ENCODE peak calls at places on chromosomes 1 and 21, in nine cellular contexts. One of them, this sample, is unnamed.
A peak's percentile ranks its signal among the peaks of the same experiment; 100 is the strongest.

GRCh38 chr21:26449161-26449560 is 123.9 kb downstream of the CYYR1 start:
- DNase-seq in fibroblast of the conjunctiva: no peak
- DNase-seq in AG04449: peak; percentile 42
- DNase-seq in GM12865: no peak
- DNase-seq in amniotic epithelial cell: peak; percentile 77
- DNase-seq in T-helper 17 cell: no peak
- DNase-seq in left lobe of liver: no peak
- DNase-seq in fibroblast of lung: peak; percentile 80
- DNase-seq in progenitor cell of endocrine pancreas: no peak
- DNase-seq in this sample: no peak

GRCh38 chr1:180168786-180169640 is 14.3 kb downstream of the QSOX1 start:
- DNase-seq in fibroblast of the conjunctiva: no peak
- DNase-seq in AG04449: no peak
- DNase-seq in GM12865: peak; percentile 59
- DNase-seq in amniotic epithelial cell: no peak
- DNase-seq in T-helper 17 cell: no peak
- DNase-seq in left lobe of liver: no peak
- DNase-seq in fibroblast of lung: peak; percentile 48
- DNase-seq in progenitor cell of endocrine pancreas: no peak
- DNase-seq in this sample: no peak

GRCh38 chr1:44076093-44076492 is 42.5 kb upstream of the KLF17 start:
- DNase-seq in fibroblast of the conjunctiva: no peak
- DNase-seq in AG04449: no peak
- DNase-seq in GM12865: no peak
- DNase-seq in amniotic epithelial cell: peak; percentile 95
- DNase-seq in T-helper 17 cell: no peak
- DNase-seq in left lobe of liver: no peak
- DNase-seq in fibroblast of lung: no peak
- DNase-seq in progenitor cell of endocrine pancreas: no peak
- DNase-seq in this sample: peak; percentile 60

GRCh38 chr1:21655748-21656147 is 13.4 kb downstream of the RAP1GAP start:
- DNase-seq in fibroblast of the conjunctiva: no peak
- DNase-seq in AG04449: no peak
- DNase-seq in GM12865: no peak
- DNase-seq in amniotic epithelial cell: no peak
- DNase-seq in T-helper 17 cell: no peak
- DNase-seq in left lobe of liver: no peak
- DNase-seq in fibroblast of lung: no peak
- DNase-seq in progenitor cell of endocrine pancreas: no peak
- DNase-seq in this sample: no peak

GRCh38 chr1:29953938-29954337 is 717.6 kb downstream of the PTPRU start:
- DNase-seq in fibroblast of the conjunctiva: no peak
- DNase-seq in AG04449: no peak
- DNase-seq in GM12865: no peak
- DNase-seq in amniotic epithelial cell: no peak
- DNase-seq in T-helper 17 cell: no peak
- DNase-seq in left lobe of liver: no peak
- DNase-seq in fibroblast of lung: no peak
- DNase-seq in progenitor cell of endocrine pancreas: no peak
- DNase-seq in this sample: no peak

GRCh38 chr1:2208309-2209239 is 14.0 kb upstream of the FAAP20 start:
- DNase-seq in fibroblast of the conjunctiva: peak; percentile 94
- DNase-seq in AG04449: peak; percentile 77
- DNase-seq in GM12865: no peak
- DNase-seq in amniotic epithelial cell: peak; percentile 18
- DNase-seq in T-helper 17 cell: no peak
- DNase-seq in left lobe of liver: peak; percentile 92
- DNase-seq in fibroblast of lung: peak; percentile 89
- DNase-seq in progenitor cell of endocrine pancreas: no peak
- DNase-seq in this sample: no peak

GRCh38 chr1:152228831-152229230 is 4.8 kb upstream of the HRNR start:
- DNase-seq in fibroblast of the conjunctiva: no peak
- DNase-seq in AG04449: no peak
- DNase-seq in GM12865: no peak
- DNase-seq in amniotic epithelial cell: peak; percentile 8
- DNase-seq in T-helper 17 cell: no peak
- DNase-seq in left lobe of liver: no peak
- DNase-seq in fibroblast of lung: no peak
- DNase-seq in progenitor cell of endocrine pancreas: no peak
- DNase-seq in this sample: no peak

GRCh38 chr1:180881806-180882509 is 30.7 kb upstream of the KIAA1614 start:
- DNase-seq in fibroblast of the conjunctiva: peak; percentile 39
- DNase-seq in AG04449: no peak
- DNase-seq in GM12865: peak; percentile 42
- DNase-seq in amniotic epithelial cell: peak; percentile 54
- DNase-seq in T-helper 17 cell: no peak
- DNase-seq in left lobe of liver: no peak
- DNase-seq in fibroblast of lung: peak; percentile 74
- DNase-seq in progenitor cell of endocrine pancreas: no peak
- DNase-seq in this sample: peak; percentile 47

GRCh38 chr1:117825414-117825813 is 104.0 kb downstream of the GDAP2 start:
- DNase-seq in fibroblast of the conjunctiva: no peak
- DNase-seq in AG04449: no peak
- DNase-seq in GM12865: no peak
- DNase-seq in amniotic epithelial cell: no peak
- DNase-seq in T-helper 17 cell: no peak
- DNase-seq in left lobe of liver: no peak
- DNase-seq in fibroblast of lung: no peak
- DNase-seq in progenitor cell of endocrine pancreas: no peak
- DNase-seq in this sample: no peak

GRCh38 chr1:203038217-203038741 is 12.0 kb downstream of the PPFIA4 start:
- DNase-seq in fibroblast of the conjunctiva: no peak
- DNase-seq in AG04449: peak; percentile 29
- DNase-seq in GM12865: peak; percentile 28
- DNase-seq in amniotic epithelial cell: peak; percentile 86
- DNase-seq in T-helper 17 cell: no peak
- DNase-seq in left lobe of liver: no peak
- DNase-seq in fibroblast of lung: peak; percentile 69
- DNase-seq in progenitor cell of endocrine pancreas: no peak
- DNase-seq in this sample: no peak

GRCh38 chr1:62875676-62876075 is 91.7 kb downstream of the ATG4C start:
- DNase-seq in fibroblast of the conjunctiva: peak; percentile 4
- DNase-seq in AG04449: no peak
- DNase-seq in GM12865: no peak
- DNase-seq in amniotic epithelial cell: no peak
- DNase-seq in T-helper 17 cell: no peak
- DNase-seq in left lobe of liver: no peak
- DNase-seq in fibroblast of lung: peak; percentile 3
- DNase-seq in progenitor cell of endocrine pancreas: no peak
- DNase-seq in this sample: no peak

GRCh38 chr1:207277241-207277640 is 44.2 kb upstream of the CD55 start:
- DNase-seq in fibroblast of the conjunctiva: no peak
- DNase-seq in AG04449: no peak
- DNase-seq in GM12865: no peak
- DNase-seq in amniotic epithelial cell: no peak
- DNase-seq in T-helper 17 cell: no peak
- DNase-seq in left lobe of liver: no peak
- DNase-seq in fibroblast of lung: no peak
- DNase-seq in progenitor cell of endocrine pancreas: no peak
- DNase-seq in this sample: no peak

GRCh38 chr1:246279402-246279801 is 227.7 kb downstream of the SMYD3 start:
- DNase-seq in fibroblast of the conjunctiva: no peak
- DNase-seq in AG04449: no peak
- DNase-seq in GM12865: no peak
- DNase-seq in amniotic epithelial cell: no peak
- DNase-seq in T-helper 17 cell: no peak
- DNase-seq in left lobe of liver: no peak
- DNase-seq in fibroblast of lung: no peak
- DNase-seq in progenitor cell of endocrine pancreas: no peak
- DNase-seq in this sample: no peak

GRCh38 chr1:10761503-10762152 is 34.8 kb downstream of the CASZ1 start:
- DNase-seq in fibroblast of the conjunctiva: no peak
- DNase-seq in AG04449: no peak
- DNase-seq in GM12865: peak; percentile 22
- DNase-seq in amniotic epithelial cell: no peak
- DNase-seq in T-helper 17 cell: no peak
- DNase-seq in left lobe of liver: no peak
- DNase-seq in fibroblast of lung: no peak
- DNase-seq in progenitor cell of endocrine pancreas: no peak
- DNase-seq in this sample: no peak

GRCh38 chr1:220526294-220526693 is 1.6 kb upstream of the MARK1 start:
- DNase-seq in fibroblast of the conjunctiva: no peak
- DNase-seq in AG04449: no peak
- DNase-seq in GM12865: no peak
- DNase-seq in amniotic epithelial cell: no peak
- DNase-seq in T-helper 17 cell: no peak
- DNase-seq in left lobe of liver: no peak
- DNase-seq in fibroblast of lung: peak; percentile 4
- DNase-seq in progenitor cell of endocrine pancreas: no peak
- DNase-seq in this sample: no peak

GRCh38 chr21:33481314-33481943 is 1.7 kb upstream of the TMEM50B start:
- DNase-seq in fibroblast of the conjunctiva: no peak
- DNase-seq in AG04449: no peak
- DNase-seq in GM12865: peak; percentile 3
- DNase-seq in amniotic epithelial cell: no peak
- DNase-seq in T-helper 17 cell: no peak
- DNase-seq in left lobe of liver: no peak
- DNase-seq in fibroblast of lung: no peak
- DNase-seq in progenitor cell of endocrine pancreas: no peak
- DNase-seq in this sample: no peak

GRCh38 chr1:174858301-174858700 is 141.4 kb upstream of the CACYBP start:
- DNase-seq in fibroblast of the conjunctiva: no peak
- DNase-seq in AG04449: no peak
- DNase-seq in GM12865: no peak
- DNase-seq in amniotic epithelial cell: no peak
- DNase-seq in T-helper 17 cell: no peak
- DNase-seq in left lobe of liver: no peak
- DNase-seq in fibroblast of lung: no peak
- DNase-seq in progenitor cell of endocrine pancreas: no peak
- DNase-seq in this sample: no peak

GRCh38 chr1:43205671-43206070 is 33.5 kb downstream of the CFAP57 start:
- DNase-seq in fibroblast of the conjunctiva: no peak
- DNase-seq in AG04449: no peak
- DNase-seq in GM12865: no peak
- DNase-seq in amniotic epithelial cell: peak; percentile 51
- DNase-seq in T-helper 17 cell: no peak
- DNase-seq in left lobe of liver: no peak
- DNase-seq in fibroblast of lung: peak; percentile 17
- DNase-seq in progenitor cell of endocrine pancreas: no peak
- DNase-seq in this sample: no peak

This sample was measured in NCI-H2227 treated with DMSO at 0.1 percent for 48 hours.